ENCODE peak calls at places on chromosomes 16 and 17, in nine cellular contexts. U is tibial nerve, C is stomach, T is A549, M is upper lobe of left lung, F is lower leg skin, I is gastrocnemius medialis, Y is Peyer's patch, L is HCT116. B is an unnamed sample.

GRCh38 chr17:79097226-79098055 is 22.8 kb downstream of the ENGASE start:
- DNase-seq in Y (no peak), T (no peak), F (no peak), I (no peak), U (no peak), L (no peak), M (peak; percentile 79), C (no peak), B (no peak)

GRCh38 chr16:3618782-3619166 is 7.4 kb upstream of the SLX4 start:
- DNase-seq in Y (no peak), U (no peak), F (no peak), I (no peak), M (no peak), C (peak; percentile 24), L (peak; percentile 68), T (no peak), B (no peak)

GRCh38 chr16:10385725-10386516 is at the start of gene ATF7IP2:
- DNase-seq in L (peak; percentile 87), T (peak; percentile 96), C (peak; percentile 89), F (peak; percentile 48), U (peak; percentile 38), Y (peak; percentile 94), M (peak; percentile 91), I (peak; percentile 48), B (peak; percentile 93)

GRCh38 chr16:21302898-21303528 is 24.9 kb upstream of the CRYM start:
- DNase-seq in U (no peak), C (no peak), Y (no peak), T (peak; percentile 35), L (peak; percentile 28), F (peak; percentile 75), M (no peak), I (no peak), B (peak; percentile 74)

GRCh38 chr17:79991924-79992656 is 43.6 kb downstream of the TBC1D16 start:
- DNase-seq in F (no peak), Y (no peak), L (no peak), M (peak; percentile 87), C (peak; percentile 50), I (no peak), T (peak; percentile 62), U (no peak), B (no peak)

GRCh38 chr17:42274812-42275526 is 1.2 kb downstream of the STAT5B start:
- DNase-seq in I (no peak), C (no peak), L (no peak), F (no peak), Y (no peak), M (no peak), U (no peak), T (no peak), B (peak; percentile 31)

GRCh38 chr16:88346680-88347505 is 35.9 kb upstream of the ZNF469 start:
- DNase-seq in U (no peak), T (no peak), F (no peak), L (no peak), M (no peak), C (no peak), I (no peak), Y (no peak), B (no peak)

GRCh38 chr16:87463722-87464690 is 28.8 kb downstream of the ZCCHC14 start:
- DNase-seq in Y (no peak), I (no peak), C (no peak), L (no peak), F (peak; percentile 28), U (no peak), T (no peak), M (no peak), B (no peak)

GRCh38 chr17:56653877-56654276 is 60.4 kb downstream of the NOG start:
- DNase-seq in C (no peak), M (no peak), T (peak; percentile 54), I (no peak), L (peak; percentile 63), F (no peak), U (no peak), Y (peak; percentile 16), B (peak; percentile 10)

GRCh38 chr17:7867881-7868329 is 10.1 kb downstream of the CYB5D1 start:
- DNase-seq in I (no peak), C (no peak), F (no peak), U (no peak), T (no peak), L (no peak), M (no peak), Y (no peak), B (no peak)

GRCh38 chr17:57553991-57554825 is 190.9 kb downstream of the CCDC182 start:
- DNase-seq in Y (no peak), F (no peak), U (no peak), C (no peak), L (no peak), T (no peak), I (peak; percentile 35), M (no peak), B (peak; percentile 71)

GRCh38 chr17:8736362-8736761 is 8.3 kb downstream of the CCDC42 start:
- DNase-seq in T (no peak), C (no peak), L (no peak), I (no peak), U (no peak), M (no peak), F (no peak), Y (no peak), B (no peak)

GRCh38 chr17:34980353-34980680 is at the start of gene LIG3:
- DNase-seq in L (peak; percentile 86), Y (peak; percentile 92), M (peak; percentile 98), T (peak; percentile 95), U (peak; percentile 83), C (peak; percentile 94), F (peak; percentile 91), I (peak; percentile 94), B (peak; percentile 95)
- TF ChIP-seq POLR2A in L (peak; percentile 78), Y (no peak), M (no peak), T (peak; percentile 85), U (peak; percentile 22), C (no peak), F (no peak), I (peak; percentile 94), B (peak; percentile 74)

GRCh38 chr17:66778531-66778930 is 56.4 kb upstream of the CACNG5 start:
- DNase-seq in C (no peak), M (no peak), L (no peak), I (no peak), F (no peak), T (no peak), Y (no peak), U (no peak), B (no peak)

GRCh38 chr17:66776999-66777688 is 57.8 kb upstream of the CACNG5 start:
- DNase-seq in Y (no peak), U (no peak), T (no peak), F (no peak), C (no peak), M (no peak), I (no peak), L (no peak), B (no peak)

GRCh38 chr17:66775881-66776400 is 59.0 kb upstream of the CACNG5 start:
- DNase-seq in T (no peak), U (no peak), L (no peak), M (no peak), I (no peak), F (no peak), C (no peak), Y (no peak), B (no peak)

GRCh38 chr17:66779186-66779585 is 55.7 kb upstream of the CACNG5 start:
- DNase-seq in Y (no peak), C (no peak), L (no peak), F (no peak), T (no peak), M (no peak), I (no peak), U (no peak), B (no peak)

DNA sequence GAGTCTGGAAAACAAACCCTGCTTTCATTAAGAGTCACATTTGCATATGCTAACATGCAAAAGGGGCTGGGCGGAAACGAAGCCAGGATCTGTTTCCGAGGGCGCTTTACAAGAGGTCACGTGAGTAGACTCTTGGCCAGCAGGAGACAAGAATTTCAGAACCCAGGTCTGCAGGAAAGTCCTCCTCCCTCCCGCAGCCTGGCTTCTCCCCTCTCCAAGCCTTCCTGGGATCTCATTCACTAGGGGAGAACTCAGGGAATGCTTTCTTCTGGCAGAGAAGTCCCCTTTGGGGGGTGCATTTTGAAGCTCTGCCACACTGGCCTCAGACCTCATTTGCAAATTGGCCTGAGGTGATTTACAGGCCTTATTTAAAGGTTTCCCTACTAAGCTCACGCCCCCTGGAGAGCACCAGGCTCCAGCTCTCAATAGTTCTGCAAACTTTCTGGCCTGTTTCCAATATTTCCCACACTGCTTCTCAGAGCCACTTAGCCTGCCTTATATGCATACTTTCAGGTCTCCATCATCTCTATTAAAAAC is 57.2 kb upstream of the CACNG5 start:
- DNase-seq in C (no peak), T (no peak), Y (no peak), F (no peak), M (no peak), I (no peak), U (no peak), L (no peak), B (no peak)
- TF ChIP-seq POLR2A in C (no peak), T (no peak), Y (no peak), F (no peak), M (no peak), I (no peak), U (no peak), L (no peak), B (no peak)

GRCh38 chr16:68289202-68289601 is 21.5 kb downstream of the SLC7A6OS start:
- DNase-seq in L (no peak), T (no peak), U (no peak), I (no peak), Y (no peak), M (no peak), C (no peak), F (no peak), B (no peak)

GRCh38 chr16:68286153-68287074 is 22.1 kb downstream of the SLC7A6 start:
- DNase-seq in T (no peak), I (no peak), L (no peak), C (no peak), M (no peak), F (no peak), Y (peak; percentile 51), U (no peak), B (no peak)

GRCh38 chr16:68287276-68288251 is 23.2 kb downstream of the SLC7A6OS start:
- DNase-seq in I (peak; percentile 99), C (no peak), L (no peak), M (no peak), T (no peak), U (peak; percentile 78), Y (peak; percentile 46), F (peak; percentile 76), B (no peak)

GRCh38 chr16:68289621-68290329 is 21.0 kb downstream of the SLC7A6OS start:
- DNase-seq in T (no peak), L (no peak), Y (peak; percentile 66), M (no peak), U (no peak), I (no peak), F (no peak), C (no peak), B (peak; percentile 82)

GRCh38 chr16:68288252-68288650 is 22.5 kb downstream of the SLC7A6OS start:
- DNase-seq in I (no peak), Y (no peak), L (no peak), T (no peak), F (no peak), U (no peak), C (no peak), M (no peak), B (no peak)
- TF ChIP-seq POLR2A in I (peak; percentile 54), Y (no peak), L (no peak), T (no peak), F (no peak), U (no peak), C (no peak), M (no peak), B (no peak)

GRCh38 chr17:38871247-38871991 is 1.6 kb downstream of the LASP1 start:
- DNase-seq in C (peak; percentile 76), M (no peak), F (peak; percentile 75), T (peak; percentile 92), L (no peak), U (peak; percentile 50), I (peak; percentile 63), Y (peak; percentile 62), B (peak; percentile 89)
- TF ChIP-seq POLR2A in C (no peak), M (peak; percentile 21), F (no peak), T (no peak), L (peak; percentile 41), U (no peak), I (peak; percentile 13), Y (peak; percentile 93), B (peak; percentile 46)